ENCODE peak calls at places on chromosome 14, in four cellular contexts. G, S, K and W are unnamed samples.

GRCh38 chr14:105529506-105530445 is 3.4 kb downstream of the TMEM121 start:
- DNase-seq in K (peak), S (no peak), G (no peak), W (no peak)

GRCh38 chr14:101839236-101839635 is 77.7 kb downstream of the PPP2R5C start:
- DNase-seq in G (no peak), K (peak), S (no peak), W (no peak)

GRCh38 chr14:50892255-50892654 is 20.4 kb downstream of the ABHD12B start:
- DNase-seq in S (no peak), G (no peak), K (no peak), W (no peak)

GRCh38 chr14:76995279-76996035 is 33.1 kb downstream of the IRF2BPL start:
- DNase-seq in S (no peak), G (no peak), K (no peak), W (no peak)

GRCh38 chr14:68730367-68730766 is 62.5 kb downstream of the ZFP36L1 start:
- DNase-seq in K (no peak), S (no peak), G (no peak), W (no peak)

GRCh38 chr14:39030209-39030608 is 72.8 kb downstream of the SEC23A start:
- DNase-seq in K (no peak), S (no peak), G (no peak), W (no peak)

GRCh38 chr14:24198845-24199524 is 3.7 kb upstream of the TM9SF1 start:
- DNase-seq in K (no peak), G (no peak), S (no peak), W (no peak)

GRCh38 chr14:35682802-35683201 is 126.3 kb downstream of the RALGAPA1 start:
- DNase-seq in K (no peak), G (no peak), S (no peak), W (no peak)

GRCh38 chr14:76710093-76711010 is 50.9 kb upstream of the VASH1 start:
- DNase-seq in S (peak), G (peak), K (no peak), W (peak)

GRCh38 chr14:102187044-102187443 is 47.3 kb downstream of the WDR20 start:
- DNase-seq in K (no peak), S (peak), G (peak), W (peak)

GRCh38 chr14:71474866-71475265 is 457.4 kb upstream of the RGS6 start:
- DNase-seq in G (no peak), K (no peak), S (no peak), W (no peak)

GRCh38 chr14:31292962-31293616 is 85.5 kb upstream of the HECTD1 start:
- DNase-seq in S (no peak), G (no peak), K (no peak), W (no peak)

GRCh38 chr14:81275995-81276698 is 55.4 kb upstream of the GTF2A1 start:
- DNase-seq in S (no peak), K (no peak), G (no peak), W (no peak)

GRCh38 chr14:57657487-57657886 is 163.8 kb upstream of the CCDC198 start:
- DNase-seq in K (no peak), S (no peak), G (no peak), W (no peak)

GRCh38 chr14:69610859-69611263 is 535 bp upstream of the SUSD6 start:
- DNase-seq in K (no peak), G (peak), S (no peak), W (peak)

GRCh38 chr14:42930058-42930457 is 1323.4 kb downstream of the LRFN5 start:
- DNase-seq in S (no peak), G (no peak), K (no peak), W (no peak)

GRCh38 chr14:94888108-94888507 is 118.2 kb upstream of the GSC start:
- DNase-seq in G (no peak), K (no peak), S (no peak), W (no peak)

GRCh38 chr14:102873546-102874061 is 48.9 kb upstream of the AMN start:
- DNase-seq in S (no peak), G (no peak), K (no peak), W (no peak)

GRCh38 chr14:76577837-76578236 is 183.4 kb upstream of the VASH1 start:
- DNase-seq in G (no peak), K (no peak), S (no peak), W (no peak)

GRCh38 chr14:22131749-22132476 is 457.1 kb downstream of the DAD1 start:
- DNase-seq in S (no peak), G (peak), K (peak), W (no peak)

GRCh38 chr14:87252103-87252502 is 740.9 kb downstream of the GALC start:
- DNase-seq in S (no peak), K (no peak), G (no peak), W (no peak)

GRCh38 chr14:37024166-37024565 is 148.2 kb downstream of the SLC25A21 start:
- DNase-seq in K (no peak), G (no peak), S (no peak), W (no peak)
- TF ChIP-seq CTCF in K (no peak), G (no peak), S (no peak), W (no peak)

GRCh38 chr14:64915025-64915424 is 770 bp downstream of the CHURC1 start:
- DNase-seq in K (no peak), G (no peak), S (no peak), W (no peak)
- H3K4me3 ChIP-seq in K (peak), G (peak), S (peak), W (peak)

DNA sequence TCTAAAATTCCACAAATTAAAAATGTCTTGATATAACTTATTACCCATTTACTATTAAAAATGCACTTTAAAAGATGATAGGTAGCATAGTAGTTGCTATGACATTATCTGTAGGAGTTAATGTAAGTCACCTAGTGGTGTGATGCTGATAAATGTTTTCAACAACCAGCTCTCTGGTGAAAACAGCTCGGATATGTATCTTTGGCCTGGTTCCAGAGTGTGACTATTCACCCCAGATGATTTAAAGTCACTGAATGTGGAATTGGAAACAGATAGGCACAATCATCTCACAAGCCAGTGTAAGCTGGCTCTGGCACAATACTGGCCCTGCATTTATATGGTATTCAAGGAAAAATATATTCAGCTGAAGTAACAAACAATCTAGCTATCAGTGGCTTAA is 9.2 kb upstream of the CCDC196 start:
- DNase-seq in G (peak), S (peak), K (no peak), W (no peak)
- TF ChIP-seq CTCF in G (no peak), S (no peak), K (no peak), W (no peak)

GRCh38 chr14:100159107-100159864 is at the start of gene DEGS2:
- DNase-seq in G (no peak), K (peak), S (no peak), W (no peak)
- H3K4me3 ChIP-seq in G (no peak), K (peak), S (no peak), W (peak)

DNA sequence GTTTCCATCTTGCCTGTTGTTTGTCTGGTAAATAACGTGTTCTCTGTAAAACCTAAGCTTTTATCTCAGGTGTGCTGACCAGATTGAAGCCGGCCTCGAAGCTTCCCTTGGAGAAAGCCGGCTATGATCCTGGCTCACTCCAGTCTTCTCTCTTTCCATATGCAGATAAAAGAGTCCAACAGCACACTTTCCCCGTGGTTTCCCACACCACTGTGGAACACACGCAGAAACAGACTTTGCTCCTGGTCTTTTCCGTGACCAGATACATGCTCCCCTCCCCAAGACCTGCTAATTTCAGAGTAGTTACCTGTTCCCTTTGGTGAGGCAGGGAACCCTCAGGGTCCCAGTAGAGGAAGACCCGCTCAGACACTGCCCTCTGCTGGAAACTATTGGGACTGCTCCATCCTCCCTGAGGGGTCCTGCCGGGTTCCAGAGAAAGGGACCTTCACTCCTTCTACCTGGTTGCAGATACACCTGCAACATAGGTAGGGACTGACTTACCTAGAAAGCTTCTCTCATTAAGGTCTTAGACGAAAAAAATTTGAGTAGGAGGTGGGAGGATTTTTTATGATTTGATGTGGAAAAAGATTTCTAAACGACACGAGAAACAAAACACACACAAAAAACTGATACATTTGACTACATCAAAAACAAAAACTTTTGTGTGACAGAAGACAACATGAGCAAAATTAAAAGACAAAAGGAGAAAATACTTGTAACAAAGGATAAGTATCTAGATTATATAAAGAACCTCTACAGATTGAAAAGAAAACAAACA is 415.4 kb upstream of the CCDC196 start:
- DNase-seq in K (peak), G (peak), S (peak), W (peak)
- TF ChIP-seq CTCF in K (peak), G (peak), S (peak), W (peak)

DNA sequence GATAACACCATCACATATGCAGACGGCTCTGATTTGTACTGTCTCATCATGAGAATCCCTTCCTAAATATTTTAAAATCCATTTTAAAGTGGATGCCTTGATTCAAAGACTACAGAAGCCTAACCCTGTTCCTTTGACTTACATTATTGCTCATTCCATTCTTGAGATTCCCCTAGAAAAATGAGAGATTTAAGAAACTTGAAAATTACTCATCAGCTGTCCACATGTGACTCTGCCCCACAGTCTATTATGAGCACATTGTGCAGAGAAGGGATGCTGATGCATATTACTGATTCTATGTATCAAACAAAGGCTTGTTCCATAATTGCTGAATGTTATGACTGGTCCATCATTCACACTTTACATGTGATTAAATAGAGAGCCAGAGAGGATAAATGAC is 344.1 kb downstream of the NPAS3 start:
- DNase-seq in S (no peak), K (no peak), G (peak), W (peak)
- H3K4me3 ChIP-seq in S (no peak), K (no peak), G (no peak), W (no peak)

GRCh38 chr14:60488175-60488574 is 2.3 kb upstream of the C14orf39 start:
- DNase-seq in K (no peak), S (no peak), G (no peak), W (no peak)
- TF ChIP-seq CTCF in K (no peak), S (peak), G (no peak), W (peak)

DNA sequence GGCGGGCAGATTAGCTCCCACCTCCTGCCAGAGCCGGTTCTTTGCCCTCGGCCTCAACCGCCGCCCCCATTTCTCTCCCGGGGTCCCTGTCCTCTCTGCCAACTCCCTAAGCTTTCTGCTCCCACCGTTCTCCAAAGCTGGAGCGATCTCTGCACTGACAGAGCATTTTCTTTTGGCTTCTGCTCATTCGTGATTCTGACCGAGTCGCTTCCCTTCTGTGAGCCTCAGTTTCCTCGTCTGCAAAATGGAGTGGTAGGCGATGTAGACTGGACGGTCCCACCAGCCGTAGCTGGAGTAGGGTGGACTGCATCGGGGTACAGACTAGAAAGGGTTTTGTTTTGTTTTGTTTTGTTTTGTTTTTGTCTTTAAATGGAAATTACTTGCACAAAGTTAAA is 2.4 kb downstream of the VSX2 start:
- DNase-seq in K (no peak), G (no peak), S (no peak), W (no peak)
- H3K4me3 ChIP-seq in K (peak), G (no peak), S (no peak), W (no peak)

DNA sequence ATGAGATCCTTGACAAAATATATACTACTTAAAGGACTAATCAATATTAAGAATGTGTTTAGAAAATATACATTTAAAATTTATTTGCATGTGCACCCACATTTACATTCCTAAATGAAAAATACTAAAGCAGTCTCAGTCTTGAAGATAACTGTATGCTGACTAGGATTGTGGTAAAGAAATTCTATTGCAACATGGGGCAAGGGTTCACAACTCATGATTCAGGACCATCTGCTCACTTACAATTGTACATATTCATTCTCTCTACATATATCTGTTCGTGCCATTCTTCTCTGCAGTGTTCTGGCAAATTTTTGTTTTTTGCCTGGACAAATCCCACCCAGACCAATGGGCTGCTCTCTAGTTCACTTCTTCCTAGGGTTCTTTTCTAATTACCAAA is 417.2 kb upstream of the NOVA1 start:
- DNase-seq in G (no peak), S (no peak), K (no peak), W (peak)
- TF ChIP-seq CTCF in G (no peak), S (no peak), K (no peak), W (no peak)

GRCh38 chr14:64255756-64256155 is 38.4 kb downstream of the ESR2 start:
- DNase-seq in G (no peak), S (no peak), K (no peak), W (no peak)

GRCh38 chr14:64265222-64265621 is 28.9 kb downstream of the ESR2 start:
- DNase-seq in S (no peak), K (no peak), G (no peak), W (no peak)

GRCh38 chr14:64266206-64266605 is 28.0 kb downstream of the ESR2 start:
- DNase-seq in S (peak), K (no peak), G (peak), W (peak)

GRCh38 chr14:64260418-64260817 is 33.8 kb downstream of the ESR2 start:
- DNase-seq in S (no peak), G (no peak), K (no peak), W (no peak)
- H3K4me3 ChIP-seq in S (no peak), G (no peak), K (no peak), W (no peak)